ENCODE peak calls at places on chromosomes 13 and 19, in ten cellular contexts. S is heart left ventricle; O is CD4-positive, alpha-beta T cell; Z is endodermal cell; U is HFFc6; I is Caco-2; A is RWPE1; C is colonic mucosa; M is AG09309; E is WTC11. P is an unnamed sample.

GRCh38 chr13:45492538-45492937 is 27.8 kb downstream of the COG3 start:
- DNase-seq in S (no peak), E (no peak), M (no peak), I (no peak), U (peak; percentile 56), A (no peak), C (no peak), Z (no peak), O (no peak), P (no peak)

GRCh38 chr19:46919324-46919723 is 58.5 kb downstream of the ARHGAP35 start:
- DNase-seq in U (peak; percentile 28), Z (no peak), S (no peak), E (no peak), C (no peak), O (no peak), A (no peak), I (no peak), M (no peak), P (no peak)

GRCh38 chr19:14023404-14024235 is 4.3 kb upstream of the RLN3 start:
- DNase-seq in I (peak; percentile 68), Z (peak; percentile 89), E (peak; percentile 77), A (peak; percentile 54), C (peak; percentile 72), S (peak; percentile 52), U (no peak), O (no peak), M (no peak), P (no peak)

GRCh38 chr13:76759877-76760276 is 126.3 kb downstream of the KCTD12 start:
- DNase-seq in C (no peak), E (no peak), I (no peak), A (no peak), Z (no peak), S (no peak), O (no peak), U (no peak), M (no peak), P (no peak)

GRCh38 chr13:33257786-33258185 is 27.8 kb downstream of the STARD13 start:
- DNase-seq in M (no peak), Z (no peak), A (no peak), O (no peak), U (no peak), S (no peak), C (no peak), E (no peak), I (no peak), P (no peak)

GRCh38 chr13:43132911-43133310 is 109.5 kb downstream of the DNAJC15 start:
- DNase-seq in C (no peak), S (no peak), M (no peak), U (no peak), I (no peak), E (no peak), O (no peak), Z (no peak), A (no peak), P (no peak)

GRCh38 chr13:27476943-27477681 is 26.7 kb upstream of the MTIF3 start:
- DNase-seq in O (no peak), M (no peak), Z (no peak), E (no peak), U (peak; percentile 29), C (no peak), A (peak; percentile 66), S (no peak), I (peak; percentile 56), P (peak; percentile 3)

GRCh38 chr13:69579351-69579750 is 528.3 kb upstream of the ATXN8OS start:
- DNase-seq in I (no peak), S (no peak), A (no peak), O (no peak), U (no peak), Z (no peak), E (no peak), C (no peak), M (no peak), P (no peak)

GRCh38 chr13:94033830-94034642 is 445.4 kb downstream of the DCT start:
- DNase-seq in U (no peak), Z (no peak), E (no peak), M (no peak), C (no peak), O (no peak), A (no peak), S (no peak), I (no peak), P (no peak)

GRCh38 chr13:50809133-50810090 is 34.1 kb downstream of the DLEU7 start:
- DNase-seq in E (no peak), A (no peak), C (no peak), U (no peak), I (no peak), S (no peak), O (no peak), M (peak; percentile 24), Z (no peak), P (peak; percentile 5)

GRCh38 chr19:10289836-10290438 is at the start of gene ICAM5:
- DNase-seq in E (no peak), S (no peak), Z (no peak), C (no peak), O (no peak), U (peak; percentile 49), A (peak; percentile 74), M (no peak), I (no peak), P (no peak)

GRCh38 chr19:55653651-55654322 is 1.0 kb upstream of the U2AF2 start:
- DNase-seq in A (peak; percentile 94), S (peak; percentile 98), I (peak; percentile 99), O (peak; percentile 99), C (peak; percentile 97), M (peak; percentile 97), U (peak; percentile 99), Z (peak; percentile 98), E (peak; percentile 98), P (peak; percentile 99)

GRCh38 chr19:55655648-55656040 is 809 bp downstream of the U2AF2 start:
- DNase-seq in A (no peak), E (no peak), C (no peak), O (no peak), M (no peak), I (no peak), S (no peak), U (no peak), Z (no peak), P (no peak)

GRCh38 chr19:55654323-55654832 is 457 bp upstream of the U2AF2 start:
- DNase-seq in C (peak; percentile 100), O (peak; percentile 99), Z (peak; percentile 100), S (peak; percentile 99), E (peak; percentile 100), U (peak; percentile 99), A (peak; percentile 95), I (peak; percentile 100), M (peak; percentile 97), P (peak; percentile 98)

GRCh38 chr19:55656552-55656951 is 1.7 kb downstream of the U2AF2 start:
- DNase-seq in E (no peak), U (no peak), S (no peak), Z (no peak), O (no peak), C (no peak), A (no peak), I (no peak), M (no peak), P (no peak)

DNA sequence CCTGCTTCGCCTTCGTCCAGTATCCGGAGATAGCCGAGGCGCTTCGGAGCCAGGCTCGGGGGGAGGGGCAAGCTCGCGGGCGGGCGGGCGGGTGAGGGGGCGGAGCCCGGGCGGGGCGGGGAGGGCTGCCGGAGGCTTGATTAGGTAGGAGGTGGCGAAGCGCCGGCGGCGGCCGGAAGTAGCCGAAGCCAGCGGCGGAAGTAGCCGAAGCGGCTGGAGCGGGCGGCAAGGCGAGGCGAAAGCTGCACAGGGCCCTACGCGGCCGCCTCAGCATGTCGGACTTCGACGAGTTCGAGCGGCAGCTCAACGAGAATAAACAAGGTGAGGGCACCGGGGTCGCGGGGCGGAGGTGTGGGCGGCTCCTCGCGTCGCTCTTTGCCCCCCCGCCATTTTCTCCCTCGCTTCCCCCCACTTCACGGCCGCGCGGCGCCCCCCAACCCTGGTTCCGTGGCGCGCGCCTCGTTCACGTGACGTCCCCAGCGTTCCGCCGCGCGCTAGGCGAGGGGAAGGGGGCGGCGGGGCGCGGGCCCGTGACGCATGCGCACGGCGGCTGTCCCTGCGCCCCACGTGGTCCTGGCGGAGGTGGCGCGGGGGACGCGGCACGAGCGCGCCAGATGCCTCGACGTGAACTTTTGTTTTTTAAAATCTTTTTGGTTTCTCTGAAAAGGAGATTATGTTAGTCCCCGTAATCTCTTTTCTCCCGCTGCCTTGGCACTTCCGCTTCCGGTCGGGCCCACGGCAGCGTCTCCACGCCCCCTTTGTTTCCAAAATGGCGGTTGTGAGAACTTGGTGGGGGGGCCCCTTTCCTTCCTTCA is at the start of gene U2AF2:
- DNase-seq in O (peak; percentile 98), U (peak; percentile 86), A (peak; percentile 95), M (no peak), E (peak; percentile 96), I (peak; percentile 96), Z (peak; percentile 99), C (peak; percentile 97), S (peak; percentile 96), P (peak; percentile 80)
- TF ChIP-seq CTCF in O (no peak), U (peak; percentile 17), A (no peak), M (no peak), E (no peak), I (no peak), Z (no peak), C (no peak), S (no peak), P (no peak)

GRCh38 chr19:39345956-39346355 is 3.7 kb downstream of the SAMD4B start:
- DNase-seq in O (no peak), U (no peak), Z (no peak), E (no peak), M (no peak), A (no peak), S (no peak), I (no peak), C (no peak), P (no peak)
- TF ChIP-seq CTCF in O (no peak), U (peak; percentile 62), Z (peak; percentile 34), E (no peak), M (peak; percentile 12), A (no peak), S (no peak), I (no peak), C (no peak), P (no peak)

DNA sequence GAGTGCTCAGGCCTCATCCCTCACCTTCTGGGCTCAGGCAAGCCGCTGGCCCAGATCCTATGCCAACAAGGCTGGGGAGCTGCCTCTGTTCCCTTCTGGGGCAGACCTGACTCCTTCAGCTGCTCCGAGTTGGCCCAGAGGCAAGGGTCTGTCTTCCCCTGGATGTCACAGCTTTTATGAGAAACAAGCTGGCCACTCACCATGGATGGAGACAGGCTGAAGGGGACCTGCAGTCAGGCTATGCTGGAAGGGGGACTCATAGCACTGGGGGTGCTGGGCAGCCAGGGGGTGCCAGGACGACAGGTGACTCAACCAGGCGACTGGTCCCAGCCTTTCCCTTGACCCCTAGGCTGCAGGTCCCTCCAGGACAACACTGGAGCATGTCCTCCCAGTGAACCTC is 52.4 kb upstream of the C1QTNF9B start:
- DNase-seq in O (no peak), Z (no peak), A (no peak), I (no peak), C (no peak), M (no peak), E (no peak), S (no peak), U (no peak), P (no peak)
- TF ChIP-seq CTCF in O (no peak), Z (no peak), A (no peak), I (no peak), C (no peak), M (no peak), E (no peak), S (no peak), U (no peak), P (no peak)

DNA sequence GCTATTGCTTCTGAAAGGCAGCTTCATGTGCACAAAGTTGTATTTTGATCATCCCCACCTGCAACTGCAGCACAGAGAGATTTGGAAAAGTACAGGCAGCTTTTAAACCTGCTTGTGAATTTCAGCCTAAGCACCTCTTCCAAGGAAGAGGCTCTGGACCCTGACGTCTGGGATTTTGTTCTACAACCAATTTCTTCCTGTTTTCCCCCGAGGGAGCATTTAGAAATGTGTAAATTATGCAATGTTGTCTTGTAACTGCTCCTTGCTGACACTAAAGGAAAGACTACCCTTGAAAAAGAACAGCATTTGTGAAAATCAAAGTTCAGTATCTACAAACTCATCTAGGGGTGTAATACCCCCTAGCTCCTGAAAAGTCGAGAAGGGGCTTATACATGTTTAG is 15.4 kb downstream of the MED26 start:
- DNase-seq in M (no peak), O (no peak), A (no peak), E (no peak), I (no peak), S (no peak), U (no peak), C (no peak), Z (no peak), P (no peak)
- TF ChIP-seq CTCF in M (no peak), O (no peak), A (no peak), E (no peak), I (no peak), S (no peak), U (no peak), C (no peak), Z (no peak), P (no peak)

P was measured in AG09319.